ENCODE peak calls at places on chromosomes 1 and 21, in seven cellular contexts. Y is cardiac muscle cell, A is cardiac fibroblast, H is BJ, I is heart right ventricle, E is AG09309, X is upper lobe of right lung. V is an unnamed sample.
A peak's percentile ranks its signal among the peaks of the same experiment; 100 is the strongest.

GRCh38 chr1:119414950-119415349 is at the start of gene HSD3B2:
- DNase-seq in I (no peak), Y (no peak), E (no peak), X (no peak), A (no peak), H (no peak), V (no peak)

GRCh38 chr1:56133517-56134472 is 445.6 kb downstream of the PLPP3 start:
- DNase-seq in Y (no peak), E (no peak), H (no peak), I (no peak), A (no peak), X (no peak), V (no peak)

GRCh38 chr1:19079983-19080472 is 123.6 kb upstream of the IFFO2 start:
- DNase-seq in E (no peak), Y (no peak), X (no peak), H (no peak), A (no peak), I (no peak), V (no peak)

GRCh38 chr1:219298581-219299148 is 125.0 kb downstream of the LYPLAL1 start:
- DNase-seq in X (no peak), H (peak; percentile 82), E (peak; percentile 87), I (no peak), Y (no peak), A (peak; percentile 85), V (no peak)

GRCh38 chr1:17314491-17314971 is 6.5 kb downstream of the PADI4 start:
- DNase-seq in X (no peak), E (no peak), A (no peak), Y (no peak), I (no peak), H (no peak), V (no peak)

GRCh38 chr1:109769335-109770078 is 5.8 kb upstream of the EPS8L3 start:
- DNase-seq in I (peak; percentile 0), E (no peak), H (peak; percentile 31), A (peak; percentile 39), Y (no peak), X (peak; percentile 40), V (peak; percentile 68)

GRCh38 chr21:34544032-34544496 is 32.1 kb upstream of the KCNE1 start:
- DNase-seq in A (peak; percentile 87), Y (peak; percentile 57), X (peak; percentile 73), H (no peak), I (no peak), E (no peak), V (peak; percentile 60)

GRCh38 chr1:60842294-60842693 is 240.1 kb upstream of the NFIA start:
- DNase-seq in H (no peak), A (no peak), X (no peak), E (no peak), Y (no peak), I (no peak), V (no peak)

GRCh38 chr1:232622981-232623380 is 7.0 kb downstream of the SIPA1L2 start:
- DNase-seq in H (no peak), I (no peak), Y (peak; percentile 68), E (no peak), A (no peak), X (no peak), V (no peak)

GRCh38 chr1:162372159-162373071 is 4.2 kb downstream of the SPATA46 start:
- DNase-seq in H (no peak), Y (no peak), X (no peak), E (no peak), A (no peak), I (no peak), V (no peak)

GRCh38 chr1:43541721-43542401 is 11.2 kb downstream of the PTPRF start:
- DNase-seq in A (peak; percentile 63), H (no peak), I (peak; percentile 72), Y (no peak), E (no peak), X (peak; percentile 88), V (peak; percentile 46)

GRCh38 chr21:35275776-35276175 is 226.7 kb upstream of the RUNX1 start:
- DNase-seq in A (no peak), H (no peak), X (no peak), Y (no peak), E (no peak), I (no peak), V (no peak)

GRCh38 chr1:3170566-3171453 is 101.8 kb downstream of the PRDM16 start:
- DNase-seq in H (no peak), A (peak; percentile 58), I (peak; percentile 87), Y (peak; percentile 88), X (peak; percentile 85), E (no peak), V (peak; percentile 7)

GRCh38 chr1:185670187-185670627 is 64.0 kb upstream of the HMCN1 start:
- DNase-seq in A (peak; percentile 71), X (no peak), E (no peak), Y (peak; percentile 65), H (no peak), I (no peak), V (peak; percentile 75)

DNA sequence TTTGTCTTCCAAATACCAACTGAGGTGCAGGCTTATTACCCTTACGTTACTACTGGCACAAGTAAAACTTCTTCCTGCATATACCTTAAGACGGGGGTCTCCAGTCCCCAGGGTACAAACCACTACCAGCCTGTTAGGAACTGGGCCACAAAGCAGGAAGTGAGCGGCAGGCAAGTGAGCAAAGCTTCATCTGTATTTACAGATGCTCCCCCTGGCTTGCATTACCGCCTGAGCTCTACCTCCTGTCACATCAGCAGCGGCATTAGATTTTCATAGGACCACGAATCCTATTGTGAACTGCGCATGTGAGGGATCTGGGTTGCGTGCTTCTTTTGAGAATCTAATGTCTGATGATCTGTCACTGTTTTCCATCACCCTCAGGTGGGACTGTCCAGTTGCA is 113.1 kb downstream of the SLC45A1 start:
- DNase-seq in H (no peak), X (no peak), Y (no peak), A (no peak), I (no peak), E (no peak), V (no peak)
- TF ChIP-seq CTCF in H (no peak), X (peak; percentile 5), Y (no peak), A (no peak), I (no peak), E (no peak), V (no peak)

GRCh38 chr1:228006034-228006792 is 585 bp upstream of the WNT3A start:
- DNase-seq in H (no peak), E (no peak), X (peak; percentile 62), A (no peak), Y (no peak), I (peak; percentile 3), V (no peak)

GRCh38 chr1:228006793-228007053 is at the start of gene WNT3A:
- DNase-seq in Y (no peak), A (no peak), H (no peak), X (no peak), I (no peak), E (no peak), V (no peak)

GRCh38 chr1:228007801-228008341 is 1.1 kb downstream of the WNT3A start:
- DNase-seq in E (no peak), X (peak; percentile 49), H (no peak), A (no peak), Y (no peak), I (no peak), V (no peak)

GRCh38 chr1:228008391-228009115 is 1.8 kb downstream of the WNT3A start:
- DNase-seq in E (no peak), A (no peak), I (no peak), X (peak; percentile 48), H (no peak), Y (no peak), V (no peak)

DNA sequence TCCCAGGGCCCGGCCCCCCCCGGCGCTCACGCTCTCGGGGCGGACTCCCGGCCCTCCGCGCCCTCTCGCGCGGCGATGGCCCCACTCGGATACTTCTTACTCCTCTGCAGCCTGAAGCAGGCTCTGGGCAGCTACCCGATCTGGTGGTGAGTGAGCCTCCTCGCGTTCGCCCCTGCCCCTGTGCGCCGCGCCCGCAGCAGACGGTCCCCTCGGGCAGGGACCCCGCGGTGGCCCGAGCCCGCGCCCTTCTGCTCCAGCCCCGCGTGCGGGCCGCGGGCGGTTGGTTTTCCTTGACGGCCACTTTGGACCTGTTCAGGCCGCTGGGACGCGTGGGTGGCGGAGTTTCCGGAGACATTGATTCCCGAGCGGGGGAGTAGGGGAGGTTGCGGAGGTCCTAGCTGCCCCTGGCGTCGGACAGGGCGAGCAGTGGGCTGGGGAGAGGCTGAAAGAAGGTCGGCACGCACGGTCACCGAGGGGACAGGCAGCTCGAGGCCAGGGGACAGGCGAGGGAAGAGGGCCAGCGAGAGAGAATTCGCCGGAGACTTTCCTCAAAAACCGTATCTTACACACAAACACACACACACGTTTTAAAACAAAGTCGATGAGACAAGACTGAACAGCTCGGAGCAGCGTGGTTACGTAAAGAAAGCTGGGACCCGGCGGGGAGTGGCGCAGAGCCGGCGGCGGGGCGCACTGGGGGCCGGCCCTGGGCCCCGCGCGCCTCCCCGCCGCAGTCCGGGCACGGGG is 429 bp downstream of the WNT3A start:
- DNase-seq in Y (peak; percentile 20), A (no peak), E (no peak), I (peak; percentile 1), X (peak; percentile 61), H (no peak), V (no peak)
- H3K4me3 ChIP-seq in Y (peak overlapping the region; percentile 9), A (no peak overlapping the region), E (no peak overlapping the region), I (no peak overlapping the region), X (peak overlapping the region; percentile 36), H (no peak overlapping the region), V (no peak overlapping the region)

GRCh38 chr1:62882161-62882560 is 98.2 kb downstream of the ATG4C start:
- DNase-seq in I (no peak), H (no peak), Y (peak; percentile 69), A (no peak), E (no peak), X (no peak), V (no peak)

GRCh38 chr1:62879962-62880361 is 96.0 kb downstream of the ATG4C start:
- DNase-seq in E (no peak), I (no peak), H (no peak), X (no peak), A (no peak), Y (no peak), V (no peak)

GRCh38 chr1:62887799-62888507 is 104.0 kb downstream of the ATG4C start:
- DNase-seq in E (no peak), I (no peak), H (no peak), Y (no peak), A (no peak), X (no peak), V (no peak)

GRCh38 chr1:62882705-62883104 is 98.8 kb downstream of the ATG4C start:
- DNase-seq in I (no peak), X (no peak), H (no peak), A (no peak), E (no peak), Y (no peak), V (no peak)

GRCh38 chr1:62884156-62884740 is 100.3 kb downstream of the ATG4C start:
- DNase-seq in X (no peak), I (no peak), H (no peak), E (no peak), Y (no peak), A (no peak), V (no peak)
- TF ChIP-seq CTCF in X (no peak), I (no peak), H (no peak), E (no peak), Y (no peak), A (no peak), V (no peak)

DNA sequence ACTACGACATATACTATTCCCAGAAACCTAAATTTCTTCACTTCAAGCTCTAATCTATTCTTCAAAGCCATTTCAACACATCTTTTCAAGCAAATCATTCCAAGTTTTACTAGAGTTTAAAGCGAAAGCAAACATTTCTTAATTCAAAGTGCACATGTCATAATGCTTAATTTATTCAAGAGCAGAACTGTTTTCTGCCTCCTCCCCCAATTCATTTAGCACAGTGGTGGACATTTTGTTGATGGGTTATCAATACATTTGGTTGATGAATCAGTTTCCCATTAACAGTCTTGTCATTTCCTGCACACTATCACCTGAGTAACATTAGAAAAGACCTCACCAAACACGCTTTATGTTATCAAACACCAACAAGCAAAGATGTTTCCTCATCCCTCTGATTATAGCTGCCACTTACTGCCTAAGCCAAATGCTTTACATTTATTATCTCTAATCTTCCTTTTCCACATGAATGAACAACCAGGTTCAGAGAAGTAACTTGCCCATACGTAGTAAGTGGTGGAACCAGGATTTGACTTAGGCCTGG is 2.0 kb downstream of the SRSF4 start:
- DNase-seq in X (no peak), I (no peak), A (peak; percentile 66), Y (no peak), E (no peak), H (no peak), V (no peak)
- H3K4me3 ChIP-seq in X (peak overlapping the region; percentile 90), I (no peak overlapping the region), A (peak overlapping the region; percentile 97), Y (peak overlapping the region; percentile 95), E (peak overlapping the region; percentile 96), H (peak overlapping the region; percentile 95), V (peak overlapping the region; percentile 97)